ENCODE peak calls at places on chromosomes 12 and 14, in six cellular contexts. Y is prostate gland, S is body of pancreas, M is transverse colon, K is tibial nerve, H is suprapubic skin. O is an unnamed sample. For H3K9me3, the result is how much of the 10 kb centered on the place peaks cover.

GRCh38 chr12:27219693-27220056 is 24.4 kb upstream of the STK38L start:
- DNase-seq in Y (no peak), S (no peak), M (no peak), K (no peak), H (no peak), O (no peak)

GRCh38 chr12:42981379-42981778 is 391.8 kb upstream of the PRICKLE1 start:
- DNase-seq in Y (no peak), S (no peak), M (no peak), K (no peak), H (no peak), O (no peak)

GRCh38 chr12:32671930-32672785 is 6.9 kb upstream of the DNM1L start:
- DNase-seq in Y (peak), S (peak), M (peak), K (peak), H (no peak), O (peak)

GRCh38 chr12:55220725-55221124 is at the start of gene OR10A7:
- DNase-seq in Y (no peak), S (no peak), M (no peak), K (no peak), H (no peak), O (no peak)

GRCh38 chr12:132300789-132301722 is 28.3 kb downstream of the GALNT9 start:
- DNase-seq in Y (no peak), S (no peak), M (no peak), K (no peak), H (no peak), O (no peak)

GRCh38 chr14:68910540-68910939 is 68.6 kb downstream of the ACTN1 start:
- DNase-seq in Y (no peak), S (no peak), M (no peak), K (no peak), H (no peak), O (no peak)

GRCh38 chr14:105474478-105475268 is at the start of gene CRIP2:
- DNase-seq in Y (no peak), S (no peak), M (no peak), K (no peak), H (no peak), O (no peak)

GRCh38 chr14:74619672-74620131 is 7.7 kb upstream of the LTBP2 start:
- DNase-seq in Y (no peak), S (peak), M (peak), K (peak), H (peak), O (peak)

GRCh38 chr12:59113831-59114273 is 193.5 kb upstream of the LRIG3 start:
- DNase-seq in Y (peak), S (peak), M (peak), K (peak), H (peak), O (peak)

GRCh38 chr12:53223006-53223305 is 9.1 kb downstream of the RARG start:
- DNase-seq in Y (no peak), S (no peak), M (no peak), K (no peak), H (no peak), O (no peak)

GRCh38 chr14:69398053-69398817 is at the start of the genes ERH and SLC39A9:
- DNase-seq in Y (peak), S (peak), M (peak), K (peak), H (peak), O (peak)

GRCh38 chr12:45166056-45166455 is 49.8 kb upstream of the ANO6 start:
- DNase-seq in Y (no peak), S (no peak), M (no peak), K (no peak), H (no peak), O (no peak)

GRCh38 chr14:29240046-29240445 is 473.5 kb downstream of the FOXG1 start:
- DNase-seq in Y (no peak), S (no peak), M (no peak), K (no peak), H (no peak), O (no peak)

GRCh38 chr12:10960260-10960659 is 21.2 kb upstream of the TAS2R14 start:
- DNase-seq in Y (no peak), S (no peak), M (no peak), K (no peak), H (no peak), O (no peak)

GRCh38 chr14:100578552-100578951 is 8.7 kb downstream of the BEGAIN start:
- DNase-seq in Y (no peak), S (no peak), M (no peak), K (no peak), H (no peak), O (no peak)

GRCh38 chr12:122909442-122910288 is 13.7 kb upstream of the VPS37B start:
- DNase-seq in Y (no peak), S (peak), M (no peak), K (no peak), H (no peak), O (no peak)

GRCh38 chr14:51859136-51859535 is 1.3 kb upstream of the GNG2 start:
- DNase-seq in Y (no peak), S (no peak), M (no peak), K (no peak), H (no peak), O (no peak)

GRCh38 chr12:30959110-30959710 is 32.7 kb downstream of the TSPAN11 start:
- DNase-seq in Y (no peak), S (no peak), M (no peak), K (no peak), H (no peak), O (no peak)

GRCh38 chr12:98752726-98753125 is 107.6 kb downstream of the APAF1 start:
- DNase-seq in Y (no peak), S (no peak), M (no peak), K (no peak), H (no peak), O (no peak)

GRCh38 chr12:128976120-128976519 is 122.8 kb downstream of the GLT1D1 start:
- DNase-seq in Y (no peak), S (peak), M (peak), K (no peak), H (no peak), O (no peak)

GRCh38 chr14:38546932-38547551 is 291.1 kb upstream of the CLEC14A start:
- DNase-seq in Y (no peak), S (no peak), M (no peak), K (no peak), H (no peak), O (no peak)

GRCh38 chr12:90102957-90103652 is 394.5 kb upstream of the ATP2B1 start:
- DNase-seq in Y (no peak), S (no peak), M (peak), K (no peak), H (no peak), O (no peak)

GRCh38 chr14:24274101-24274543 is 2.7 kb upstream of the RABGGTA start:
- DNase-seq in Y (no peak), S (peak), M (no peak), K (no peak), H (no peak), O (no peak)

GRCh38 chr14:49408187-49408963 is 177.8 kb downstream of the RPS29 start:
- DNase-seq in Y (no peak), S (no peak), M (no peak), K (no peak), H (no peak), O (no peak)

GRCh38 chr14:72164420-72165150 is 232.4 kb downstream of the RGS6 start:
- DNase-seq in Y (no peak), S (no peak), M (no peak), K (no peak), H (no peak), O (no peak)

GRCh38 chr12:62294378-62294777 is 34.2 kb downstream of the USP15 start:
- DNase-seq in Y (no peak), S (no peak), M (no peak), K (no peak), H (no peak), O (no peak)
- TF ChIP-seq CTCF in Y (no peak), S (no peak), M (no peak), K (no peak), H (no peak), O (no peak)

GRCh38 chr12:86627001-86627400 is 370.8 kb upstream of the MGAT4C start:
- DNase-seq in Y (no peak), S (no peak), M (no peak), K (no peak), H (no peak), O (no peak)
- H3K9me3 ChIP-seq in Y (under half), S (under half), M (under half), K (under half), H (under half), O (under half)

GRCh38 chr14:101964297-101965144 is at the start of gene DYNC1H1:
- DNase-seq in Y (peak), S (peak), M (peak), K (peak), H (peak), O (peak)
- TF ChIP-seq POLR2A in Y (peak), S (peak), M (peak), K (peak), H (peak), O (peak)

DNA sequence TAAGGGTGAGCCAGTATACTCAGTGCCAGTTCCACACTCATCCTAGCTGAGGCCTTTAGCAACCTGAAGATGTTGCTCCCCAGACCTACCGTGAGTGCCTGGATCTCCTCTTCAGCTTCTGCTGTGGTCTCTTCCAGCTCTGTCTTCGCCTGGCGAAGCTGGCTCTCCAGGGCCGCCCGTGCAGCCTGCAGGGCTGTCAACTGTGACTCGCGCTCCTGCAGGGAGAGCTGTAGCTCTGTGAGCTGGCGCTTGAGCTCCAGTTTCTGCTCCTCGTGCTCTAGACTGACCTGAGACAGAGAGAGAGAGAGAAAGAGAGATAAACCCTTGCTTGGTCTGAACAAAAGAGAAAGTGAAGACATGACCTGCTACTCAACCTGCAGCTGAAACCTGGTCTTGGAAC is 84.0 kb downstream of the PRKAB1 start:
- DNase-seq in Y (no peak), S (no peak), M (no peak), K (no peak), H (no peak), O (no peak)
- TF ChIP-seq CTCF in Y (no peak), S (no peak), M (no peak), K (no peak), H (no peak), O (no peak)

GRCh38 chr12:38159092-38159551 is 157.5 kb upstream of the ALG10B start:
- DNase-seq in Y (no peak), S (no peak), M (no peak), K (no peak), H (no peak), O (no peak)

GRCh38 chr12:38157274-38157932 is 159.2 kb upstream of the ALG10B start:
- DNase-seq in Y (no peak), S (no peak), M (no peak), K (no peak), H (no peak), O (no peak)

GRCh38 chr12:38158428-38159091 is 158.0 kb upstream of the ALG10B start:
- DNase-seq in Y (no peak), S (no peak), M (no peak), K (no peak), H (no peak), O (no peak)

GRCh38 chr12:38156497-38157245 is 159.9 kb upstream of the ALG10B start:
- DNase-seq in Y (no peak), S (no peak), M (no peak), K (no peak), H (no peak), O (no peak)

DNA sequence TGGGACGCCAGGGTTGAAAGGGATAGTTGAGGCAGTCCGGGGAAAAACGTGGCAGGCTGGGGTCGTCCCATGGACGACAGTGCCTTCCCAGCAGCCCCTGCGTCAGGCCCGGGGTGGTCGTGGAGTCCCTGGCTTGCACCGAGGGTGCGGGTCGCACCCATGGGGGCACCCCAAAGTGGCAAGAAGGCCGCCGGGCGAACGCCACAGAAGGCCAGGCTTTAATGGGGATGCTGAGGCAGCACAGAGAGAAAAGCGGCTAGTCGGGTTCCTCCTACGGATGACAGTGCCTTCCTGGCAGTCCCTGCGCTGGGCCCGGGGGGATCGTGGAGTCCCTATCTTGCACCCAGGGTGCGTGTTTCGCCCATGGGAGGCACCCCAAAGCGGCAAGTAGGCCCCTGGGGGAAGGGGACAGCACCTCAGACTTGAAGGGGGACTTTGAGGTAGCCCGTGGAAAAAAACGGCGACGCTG is 158.6 kb upstream of the ALG10B start:
- DNase-seq in Y (no peak), S (no peak), M (no peak), K (no peak), H (no peak), O (no peak)
- H3K9me3 ChIP-seq in Y (under half), S (under half), M (under half), K (under half), H (under half), O (under half)

GRCh38 chr12:9066183-9066623 is 49.5 kb downstream of the A2M start:
- DNase-seq in Y (no peak), S (no peak), M (no peak), K (no peak), H (no peak), O (no peak)

GRCh38 chr12:9066755-9067433 is 48.8 kb downstream of the A2M start:
- DNase-seq in Y (no peak), S (no peak), M (no peak), K (no peak), H (no peak), O (no peak)

GRCh38 chr12:9065607-9065856 is 50.2 kb downstream of the A2M start:
- DNase-seq in Y (no peak), S (no peak), M (no peak), K (no peak), H (no peak), O (no peak)

GRCh38 chr12:9064201-9064814 is 51.4 kb downstream of the A2M start:
- DNase-seq in Y (peak), S (peak), M (peak), K (peak), H (no peak), O (peak)

GRCh38 chr12:9064815-9065606 is 50.7 kb downstream of the A2M start:
- DNase-seq in Y (peak), S (peak), M (peak), K (peak), H (peak), O (peak)
- TF ChIP-seq POLR2A in Y (peak), S (peak), M (peak), K (peak), H (peak), O (peak)

GRCh38 chr12:65100140-65100539 is 21.0 kb downstream of the WIF1 start:
- DNase-seq in Y (no peak), S (no peak), M (no peak), K (no peak), H (no peak), O (no peak)
- TF ChIP-seq CTCF in Y (no peak), S (peak), M (no peak), K (no peak), H (no peak), O (no peak)

GRCh38 chr12:130468186-130468585 is 130.5 kb downstream of the PIWIL1 start:
- DNase-seq in Y (no peak), S (no peak), M (no peak), K (no peak), H (no peak), O (no peak)
- H3K9me3 ChIP-seq in Y (under half), S (under half), M (under half), K (under half), H (under half), O (under half)